ENCODE peak calls at places on chromosomes 12 and 14, in four cellular contexts. One of them, this sample, is unnamed.

GRCh38 chr12:79706156-79706555 is 15.4 kb upstream of the PAWR start:
- DNase-seq in K562: no peak
- DNase-seq in HCT116: no peak
- DNase-seq in SK-N-SH: no peak
- DNase-seq in this sample: no peak

GRCh38 chr12:12636641-12637040 is 25.0 kb downstream of the CREBL2 start:
- DNase-seq in HCT116: no peak
- DNase-seq in K562: no peak
- DNase-seq in SK-N-SH: no peak
- DNase-seq in this sample: no peak

GRCh38 chr12:65977384-65977783 is 153.1 kb downstream of the HMGA2 start:
- DNase-seq in HCT116: no peak
- DNase-seq in SK-N-SH: no peak
- DNase-seq in K562: no peak
- DNase-seq in this sample: no peak

GRCh38 chr14:50836515-50836914 is 5.6 kb upstream of the NIN start:
- DNase-seq in HCT116: no peak
- DNase-seq in SK-N-SH: no peak
- DNase-seq in K562: no peak
- DNase-seq in this sample: no peak

GRCh38 chr14:33647385-33647786 is 303.5 kb downstream of the EGLN3 start:
- DNase-seq in HCT116: no peak
- DNase-seq in SK-N-SH: no peak
- DNase-seq in K562: no peak
- DNase-seq in this sample: no peak

GRCh38 chr14:18660585-18660922 is 59.6 kb downstream of the OR11H12 start:
- DNase-seq in K562: no peak
- DNase-seq in SK-N-SH: no peak
- DNase-seq in HCT116: no peak
- DNase-seq in this sample: no peak

GRCh38 chr14:94009767-94010166 is 12.7 kb downstream of the CCDC197 start:
- DNase-seq in HCT116: no peak
- DNase-seq in K562: no peak
- DNase-seq in SK-N-SH: no peak
- DNase-seq in this sample: no peak

GRCh38 chr12:115949675-115950074 is 327.8 kb downstream of the MED13L start:
- DNase-seq in SK-N-SH: no peak
- DNase-seq in HCT116: no peak
- DNase-seq in K562: no peak
- DNase-seq in this sample: no peak

GRCh38 chr12:48933664-48934311 is 8.5 kb upstream of the FKBP11 start:
- DNase-seq in HCT116: no peak
- DNase-seq in SK-N-SH: no peak
- DNase-seq in K562: no peak
- DNase-seq in this sample: no peak

GRCh38 chr12:10122689-10123088 is 7.3 kb downstream of the CLEC7A start:
- DNase-seq in SK-N-SH: no peak
- DNase-seq in HCT116: no peak
- DNase-seq in K562: no peak
- DNase-seq in this sample: peak

GRCh38 chr12:102483466-102483865 is 3.1 kb upstream of the IGF1 start:
- DNase-seq in SK-N-SH: no peak
- DNase-seq in K562: no peak
- DNase-seq in HCT116: no peak
- DNase-seq in this sample: no peak

GRCh38 chr12:24505366-24506025 is 443.4 kb downstream of the BCAT1 start:
- DNase-seq in SK-N-SH: no peak
- DNase-seq in HCT116: no peak
- DNase-seq in K562: no peak
- DNase-seq in this sample: no peak

GRCh38 chr12:563250-563781 is 99.9 kb downstream of the NINJ2 start:
- DNase-seq in K562: no peak
- DNase-seq in SK-N-SH: no peak
- DNase-seq in HCT116: no peak
- DNase-seq in this sample: no peak

GRCh38 chr12:48036818-48037217 is 32.5 kb upstream of the COL2A1 start:
- DNase-seq in HCT116: no peak
- DNase-seq in K562: peak
- DNase-seq in SK-N-SH: no peak
- DNase-seq in this sample: no peak

GRCh38 chr12:31228811-31229792 is 96.8 kb downstream of the SINHCAF start:
- DNase-seq in K562: no peak
- DNase-seq in SK-N-SH: no peak
- DNase-seq in HCT116: no peak
- DNase-seq in this sample: peak

GRCh38 chr12:109130755-109131521 is 14.6 kb downstream of the ACACB start:
- DNase-seq in K562: no peak
- DNase-seq in SK-N-SH: peak
- DNase-seq in HCT116: peak
- DNase-seq in this sample: no peak

GRCh38 chr12:31906581-31907286 is 52.5 kb upstream of the RESF1 start:
- DNase-seq in K562: no peak
- DNase-seq in HCT116: no peak
- DNase-seq in SK-N-SH: no peak
- DNase-seq in this sample: peak

GRCh38 chr12:1681493-1681807 is 9.4 kb upstream of the ADIPOR2 start:
- DNase-seq in HCT116: no peak
- DNase-seq in K562: no peak
- DNase-seq in SK-N-SH: no peak
- DNase-seq in this sample: no peak

GRCh38 chr12:1676043-1676442 is 14.8 kb upstream of the ADIPOR2 start:
- DNase-seq in SK-N-SH: no peak
- DNase-seq in HCT116: no peak
- DNase-seq in K562: no peak
- DNase-seq in this sample: no peak

GRCh38 chr12:1680804-1681492 is 9.9 kb upstream of the ADIPOR2 start:
- DNase-seq in HCT116: no peak
- DNase-seq in SK-N-SH: no peak
- DNase-seq in K562: no peak
- DNase-seq in this sample: no peak
- TF ChIP-seq ELF1 in HCT116: no peak
- TF ChIP-seq ELF1 in SK-N-SH: no peak
- TF ChIP-seq ELF1 in K562: no peak
- TF ChIP-seq ELF1 in this sample: no peak

DNA sequence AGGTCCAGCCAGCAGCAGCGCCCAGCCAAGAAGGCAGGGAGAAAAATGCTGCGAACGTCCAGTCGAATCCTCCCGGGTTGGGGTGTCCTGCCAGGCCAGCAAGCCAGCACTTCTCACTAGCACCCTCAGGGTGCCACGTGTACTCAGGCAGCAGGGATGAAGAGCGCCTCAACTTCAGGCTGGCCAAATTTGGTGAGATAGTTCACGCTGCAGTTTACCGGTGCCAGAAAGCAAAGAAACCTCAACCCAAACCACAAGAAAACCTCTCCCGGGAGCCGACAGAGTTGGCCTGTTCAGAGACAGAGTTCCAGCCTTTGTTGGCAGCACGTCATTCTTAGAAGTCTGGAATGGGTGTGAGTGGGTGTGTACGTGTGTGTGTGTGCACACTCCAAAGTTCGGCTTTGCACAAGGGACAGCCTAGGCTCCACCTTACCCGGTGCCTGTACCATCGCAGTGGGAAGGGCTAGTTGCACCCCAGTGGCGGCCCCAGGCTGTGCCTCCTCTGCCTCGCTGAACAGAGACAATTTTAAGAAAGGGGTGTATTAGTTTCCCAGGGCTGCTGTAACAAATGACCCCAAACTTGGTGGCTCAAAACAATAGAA is 42.1 kb downstream of the ELK3 start:
- DNase-seq in HCT116: no peak
- DNase-seq in SK-N-SH: no peak
- DNase-seq in K562: no peak
- DNase-seq in this sample: no peak
- TF ChIP-seq ELF1 in HCT116: no peak
- TF ChIP-seq ELF1 in SK-N-SH: no peak
- TF ChIP-seq ELF1 in K562: no peak
- TF ChIP-seq ELF1 in this sample: no peak

DNA sequence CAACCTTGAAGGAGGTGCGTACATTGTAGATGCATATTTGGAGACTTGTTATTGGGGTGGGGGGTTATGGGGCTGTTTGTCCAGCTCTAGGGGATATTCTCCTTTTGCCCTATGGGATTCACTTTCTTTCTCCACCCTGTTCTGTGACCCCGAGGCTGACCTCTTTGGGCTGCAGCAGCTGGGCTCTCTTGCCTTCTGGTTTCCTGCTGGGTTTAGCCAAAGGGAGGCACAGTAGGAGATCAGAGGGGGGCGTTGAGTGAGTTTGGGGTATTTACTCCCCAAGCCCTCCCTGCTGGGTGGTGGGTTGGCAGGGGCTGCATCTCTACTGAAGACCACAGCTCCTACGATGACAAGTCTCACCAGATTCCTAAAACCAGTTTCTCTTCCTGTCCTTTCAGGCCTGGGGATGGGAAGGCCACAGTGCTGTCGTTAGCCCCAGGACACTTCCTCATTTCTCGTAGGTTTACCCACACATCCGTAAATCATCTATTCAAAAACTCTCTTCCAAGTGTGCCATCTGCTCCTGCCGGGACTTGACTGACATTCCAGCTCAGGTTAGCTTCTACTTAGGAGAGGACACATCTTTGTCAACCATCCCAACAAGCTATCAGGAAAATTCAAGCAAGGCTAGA is 127.1 kb downstream of the TMEM30B start:
- DNase-seq in SK-N-SH: no peak
- DNase-seq in K562: no peak
- DNase-seq in HCT116: no peak
- DNase-seq in this sample: no peak
- TF ChIP-seq ELF1 in SK-N-SH: no peak
- TF ChIP-seq ELF1 in K562: no peak
- TF ChIP-seq ELF1 in HCT116: no peak
- TF ChIP-seq ELF1 in this sample: no peak

GRCh38 chr14:62189698-62190097 is 427.5 kb downstream of the SNAPC1 start:
- DNase-seq in HCT116: no peak
- DNase-seq in SK-N-SH: no peak
- DNase-seq in K562: no peak
- DNase-seq in this sample: no peak
- TF ChIP-seq ELF1 in HCT116: no peak
- TF ChIP-seq ELF1 in SK-N-SH: no peak
- TF ChIP-seq ELF1 in K562: no peak
- TF ChIP-seq ELF1 in this sample: no peak

DNA sequence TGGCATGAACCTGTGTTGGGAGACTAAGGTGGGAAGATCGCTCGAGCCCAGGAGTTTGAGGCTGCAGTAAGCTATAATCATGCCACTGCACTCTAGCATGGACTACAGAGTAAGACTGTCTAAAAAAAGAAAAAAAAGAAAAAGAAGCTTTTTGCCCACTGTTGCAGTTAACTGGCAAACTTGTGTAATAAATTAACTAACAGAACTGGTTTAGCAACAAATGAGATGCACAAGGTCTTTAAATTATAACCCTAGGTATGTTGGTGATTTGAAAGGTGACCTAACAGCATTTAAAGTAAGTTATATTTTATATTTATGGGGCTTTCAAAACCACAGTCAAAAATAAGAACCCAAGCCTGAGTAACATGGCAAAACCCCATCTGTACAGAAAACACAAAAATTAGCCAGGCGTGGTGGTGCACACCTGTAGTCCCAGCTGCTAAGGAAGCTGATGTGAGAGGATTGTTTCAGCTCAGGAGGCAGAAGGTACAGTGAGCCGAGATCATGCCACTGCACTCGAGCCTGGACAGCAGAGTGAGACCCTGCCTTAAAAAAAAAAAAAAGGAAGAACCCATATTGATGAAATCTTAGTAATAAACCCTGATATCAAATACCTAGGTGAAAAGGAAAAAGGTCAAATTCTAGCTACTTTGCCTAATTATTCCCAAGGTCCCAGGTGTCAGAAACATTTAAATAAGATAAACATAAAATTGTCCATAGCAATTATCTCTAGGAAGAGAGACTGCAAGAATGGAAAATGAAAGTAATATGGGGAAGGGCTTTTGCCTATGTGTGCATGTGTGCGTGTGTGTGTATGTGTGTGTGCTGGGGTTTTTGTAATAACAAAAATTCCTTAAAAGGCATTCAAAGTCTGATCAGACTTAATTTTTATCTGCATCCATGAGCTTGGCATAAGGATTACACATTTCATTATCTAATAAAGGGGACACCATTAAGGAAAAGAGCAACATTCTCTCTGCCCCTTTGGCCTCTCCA is 15.4 kb downstream of the SYNE2 start:
- DNase-seq in SK-N-SH: no peak
- DNase-seq in K562: no peak
- DNase-seq in HCT116: no peak
- DNase-seq in this sample: no peak
- TF ChIP-seq ELF1 in SK-N-SH: no peak
- TF ChIP-seq ELF1 in K562: no peak
- TF ChIP-seq ELF1 in HCT116: no peak
- TF ChIP-seq ELF1 in this sample: no peak

DNA sequence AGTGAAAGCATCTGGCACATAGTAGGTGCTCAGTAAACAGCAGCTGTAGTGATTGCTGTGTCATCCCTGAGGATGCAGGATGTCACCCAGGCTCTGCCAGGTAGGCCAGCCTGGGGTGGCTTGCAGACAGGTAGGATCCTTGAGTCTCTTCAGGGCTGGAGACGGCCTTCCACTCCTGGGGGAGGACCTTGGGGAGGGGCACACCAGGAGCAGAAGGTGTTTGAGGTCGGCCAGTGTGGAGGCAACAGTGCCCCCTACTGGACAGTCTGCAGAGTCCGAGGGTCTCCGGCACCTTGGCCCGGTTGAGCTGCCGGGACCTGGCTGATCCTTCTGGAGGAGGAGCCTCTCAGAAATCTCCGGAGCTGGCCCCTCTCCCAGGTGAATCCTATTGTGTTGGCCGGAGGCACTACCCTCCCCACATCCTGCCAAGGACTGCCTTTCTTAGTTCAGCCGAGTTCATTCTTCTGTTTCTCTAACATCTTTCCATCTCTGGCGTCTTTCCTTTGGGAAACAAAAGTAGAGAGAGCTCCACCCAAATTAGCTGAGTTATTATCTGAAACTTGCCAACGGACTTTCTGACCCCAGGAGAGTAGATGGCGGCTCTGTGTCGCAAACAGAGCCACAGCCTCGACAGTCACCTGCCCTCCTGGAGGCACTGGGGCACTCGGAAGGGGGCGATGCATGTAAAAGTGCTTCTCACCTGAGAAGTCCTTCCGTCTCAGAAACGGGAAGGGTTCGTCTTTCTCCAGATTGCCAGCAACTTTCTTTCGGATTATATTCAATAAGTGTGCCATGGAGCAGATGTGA is 41.9 kb upstream of the CLMN start:
- DNase-seq in K562: peak
- DNase-seq in HCT116: peak
- DNase-seq in SK-N-SH: peak
- DNase-seq in this sample: no peak
- TF ChIP-seq ELF1 in K562: no peak
- TF ChIP-seq ELF1 in HCT116: no peak
- TF ChIP-seq ELF1 in SK-N-SH: no peak
- TF ChIP-seq ELF1 in this sample: no peak